ENCODE peak calls at places on chromosomes 7 and 10, in four cellular contexts. L, S, W and U are unnamed samples.

GRCh38 chr10:72126184-72126871 is 38.0 kb upstream of the SPOCK2 start:
- DNase-seq in L (no peak), S (peak; percentile 62), W (peak; percentile 57), U (no peak)

GRCh38 chr7:39195967-39196366 is 218.3 kb downstream of the POU6F2 start:
- DNase-seq in L (no peak), S (no peak), W (no peak), U (no peak)

GRCh38 chr10:16612148-16612742 is 90.6 kb upstream of the C1QL3 start:
- DNase-seq in L (no peak), S (peak; percentile 31), W (no peak), U (no peak)

GRCh38 chr10:97685395-97685958 is 1.6 kb downstream of the AVPI1 start:
- DNase-seq in L (no peak), S (no peak), W (no peak), U (no peak)

GRCh38 chr7:4189151-4189570 is 492.9 kb upstream of the FOXK1 start:
- DNase-seq in L (no peak), S (no peak), W (peak; percentile 59), U (no peak)

GRCh38 chr10:3622845-3623621 is 162.0 kb downstream of the KLF6 start:
- DNase-seq in L (no peak), S (peak; percentile 69), W (no peak), U (no peak)

GRCh38 chr7:722847-723246 is 3.7 kb upstream of the DNAAF5 start:
- DNase-seq in L (no peak), S (no peak), W (no peak), U (no peak)

GRCh38 chr7:50396856-50397255 is 53.3 kb downstream of the FIGNL1 start:
- DNase-seq in L (no peak), S (no peak), W (no peak), U (no peak)

GRCh38 chr7:68245688-68246087 is 1249.1 kb downstream of the TYW1 start:
- DNase-seq in L (no peak), S (no peak), W (no peak), U (no peak)